ENCODE peak calls at places on chromosomes 4 and X, in ten cellular contexts. One of them, this sample, is unnamed.
A peak's percentile ranks its signal among the peaks of the same experiment; 100 is the strongest.

GRCh38 chr4:90495211-90495610 is 368.0 kb downstream of the CCSER1 start:
- DNase-seq in activated gamma-delta T cell: no peak
- DNase-seq in OCI-LY7: no peak
- DNase-seq in iris pigment epithelial cell: no peak
- DNase-seq in stimulated activated CD8-positive, alpha-beta memory T cell treated with anti-CD3 and anti-CD28 coated beads, Interleukin-12 subunit alpha, Interleukin-12 subunit beta, amount 100 ng/mL, for 4 hours: no peak
- DNase-seq in dermis microvascular lymphatic vessel endothelial cell: no peak
- DNase-seq in fibroblast of pulmonary artery: no peak
- DNase-seq in mucosa of gallbladder: no peak
- DNase-seq in psoas muscle: no peak
- DNase-seq in occipital lobe: no peak
- DNase-seq in this sample: no peak

GRCh38 chr4:39541987-39542632 is 14.9 kb upstream of the UGDH start:
- DNase-seq in iris pigment epithelial cell: peak; percentile 72
- DNase-seq in stimulated activated CD8-positive, alpha-beta memory T cell treated with anti-CD3 and anti-CD28 coated beads, Interleukin-12 subunit alpha, Interleukin-12 subunit beta, amount 100 ng/mL, for 4 hours: no peak
- DNase-seq in occipital lobe: no peak
- DNase-seq in activated gamma-delta T cell: no peak
- DNase-seq in psoas muscle: no peak
- DNase-seq in mucosa of gallbladder: no peak
- DNase-seq in fibroblast of pulmonary artery: no peak
- DNase-seq in OCI-LY7: no peak
- DNase-seq in dermis microvascular lymphatic vessel endothelial cell: no peak
- DNase-seq in this sample: no peak

GRCh38 chr4:173334891-173335754 is 965 bp upstream of the HMGB2 start:
- DNase-seq in activated gamma-delta T cell: peak; percentile 25
- DNase-seq in iris pigment epithelial cell: peak; percentile 60
- DNase-seq in fibroblast of pulmonary artery: peak; percentile 75
- DNase-seq in OCI-LY7: peak; percentile 81
- DNase-seq in psoas muscle: peak; percentile 59
- DNase-seq in dermis microvascular lymphatic vessel endothelial cell: peak; percentile 74
- DNase-seq in stimulated activated CD8-positive, alpha-beta memory T cell treated with anti-CD3 and anti-CD28 coated beads, Interleukin-12 subunit alpha, Interleukin-12 subunit beta, amount 100 ng/mL, for 4 hours: no peak
- DNase-seq in mucosa of gallbladder: peak; percentile 46
- DNase-seq in occipital lobe: peak; percentile 41
- DNase-seq in this sample: no peak

GRCh38 chr4:22174640-22175039 is 226.1 kb upstream of the KCNIP4 start:
- DNase-seq in OCI-LY7: no peak
- DNase-seq in psoas muscle: no peak
- DNase-seq in mucosa of gallbladder: no peak
- DNase-seq in fibroblast of pulmonary artery: no peak
- DNase-seq in stimulated activated CD8-positive, alpha-beta memory T cell treated with anti-CD3 and anti-CD28 coated beads, Interleukin-12 subunit alpha, Interleukin-12 subunit beta, amount 100 ng/mL, for 4 hours: no peak
- DNase-seq in activated gamma-delta T cell: no peak
- DNase-seq in dermis microvascular lymphatic vessel endothelial cell: no peak
- DNase-seq in occipital lobe: no peak
- DNase-seq in iris pigment epithelial cell: no peak
- DNase-seq in this sample: no peak

GRCh38 chr4:47791978-47792377 is 45.9 kb downstream of the CORIN start:
- DNase-seq in OCI-LY7: no peak
- DNase-seq in dermis microvascular lymphatic vessel endothelial cell: no peak
- DNase-seq in stimulated activated CD8-positive, alpha-beta memory T cell treated with anti-CD3 and anti-CD28 coated beads, Interleukin-12 subunit alpha, Interleukin-12 subunit beta, amount 100 ng/mL, for 4 hours: no peak
- DNase-seq in occipital lobe: no peak
- DNase-seq in activated gamma-delta T cell: no peak
- DNase-seq in iris pigment epithelial cell: no peak
- DNase-seq in fibroblast of pulmonary artery: no peak
- DNase-seq in mucosa of gallbladder: no peak
- DNase-seq in psoas muscle: no peak
- DNase-seq in this sample: no peak

GRCh38 chrX:46628406-46629371 is 55.1 kb downstream of the CHST7 start:
- DNase-seq in mucosa of gallbladder: peak; percentile 13
- DNase-seq in OCI-LY7: peak; percentile 5
- DNase-seq in dermis microvascular lymphatic vessel endothelial cell: peak; percentile 60
- DNase-seq in iris pigment epithelial cell: peak; percentile 46
- DNase-seq in fibroblast of pulmonary artery: peak; percentile 63
- DNase-seq in stimulated activated CD8-positive, alpha-beta memory T cell treated with anti-CD3 and anti-CD28 coated beads, Interleukin-12 subunit alpha, Interleukin-12 subunit beta, amount 100 ng/mL, for 4 hours: no peak
- DNase-seq in activated gamma-delta T cell: no peak
- DNase-seq in occipital lobe: no peak
- DNase-seq in psoas muscle: peak; percentile 87
- DNase-seq in this sample: no peak

GRCh38 chr4:106986486-106986885 is 49.6 kb downstream of the DKK2 start:
- DNase-seq in activated gamma-delta T cell: no peak
- DNase-seq in mucosa of gallbladder: no peak
- DNase-seq in stimulated activated CD8-positive, alpha-beta memory T cell treated with anti-CD3 and anti-CD28 coated beads, Interleukin-12 subunit alpha, Interleukin-12 subunit beta, amount 100 ng/mL, for 4 hours: no peak
- DNase-seq in dermis microvascular lymphatic vessel endothelial cell: no peak
- DNase-seq in psoas muscle: no peak
- DNase-seq in iris pigment epithelial cell: peak; percentile 75
- DNase-seq in OCI-LY7: no peak
- DNase-seq in occipital lobe: no peak
- DNase-seq in fibroblast of pulmonary artery: no peak
- DNase-seq in this sample: no peak

GRCh38 chr4:128061566-128062536 is 739 bp downstream of the LARP1B start:
- DNase-seq in mucosa of gallbladder: peak; percentile 46
- DNase-seq in psoas muscle: peak; percentile 76
- DNase-seq in dermis microvascular lymphatic vessel endothelial cell: peak; percentile 58
- DNase-seq in activated gamma-delta T cell: peak; percentile 54
- DNase-seq in fibroblast of pulmonary artery: peak; percentile 34
- DNase-seq in stimulated activated CD8-positive, alpha-beta memory T cell treated with anti-CD3 and anti-CD28 coated beads, Interleukin-12 subunit alpha, Interleukin-12 subunit beta, amount 100 ng/mL, for 4 hours: peak; percentile 47
- DNase-seq in iris pigment epithelial cell: peak; percentile 45
- DNase-seq in OCI-LY7: peak; percentile 79
- DNase-seq in occipital lobe: peak; percentile 59
- DNase-seq in this sample: peak; percentile 82

GRCh38 chr4:78928835-78929234 is 10.4 kb downstream of the PAQR3 start:
- DNase-seq in activated gamma-delta T cell: no peak
- DNase-seq in fibroblast of pulmonary artery: no peak
- DNase-seq in iris pigment epithelial cell: no peak
- DNase-seq in stimulated activated CD8-positive, alpha-beta memory T cell treated with anti-CD3 and anti-CD28 coated beads, Interleukin-12 subunit alpha, Interleukin-12 subunit beta, amount 100 ng/mL, for 4 hours: no peak
- DNase-seq in occipital lobe: no peak
- DNase-seq in mucosa of gallbladder: no peak
- DNase-seq in dermis microvascular lymphatic vessel endothelial cell: no peak
- DNase-seq in psoas muscle: no peak
- DNase-seq in OCI-LY7: no peak
- DNase-seq in this sample: no peak

GRCh38 chrX:8673211-8673610 is 58.7 kb downstream of the ANOS1 start:
- DNase-seq in OCI-LY7: no peak
- DNase-seq in mucosa of gallbladder: no peak
- DNase-seq in psoas muscle: no peak
- DNase-seq in dermis microvascular lymphatic vessel endothelial cell: no peak
- DNase-seq in iris pigment epithelial cell: no peak
- DNase-seq in fibroblast of pulmonary artery: peak; percentile 17
- DNase-seq in activated gamma-delta T cell: no peak
- DNase-seq in occipital lobe: no peak
- DNase-seq in stimulated activated CD8-positive, alpha-beta memory T cell treated with anti-CD3 and anti-CD28 coated beads, Interleukin-12 subunit alpha, Interleukin-12 subunit beta, amount 100 ng/mL, for 4 hours: no peak
- DNase-seq in this sample: no peak

GRCh38 chr4:44583393-44583792 is 68.0 kb downstream of the YIPF7 start:
- DNase-seq in activated gamma-delta T cell: no peak
- DNase-seq in mucosa of gallbladder: no peak
- DNase-seq in OCI-LY7: peak; percentile 2
- DNase-seq in iris pigment epithelial cell: no peak
- DNase-seq in stimulated activated CD8-positive, alpha-beta memory T cell treated with anti-CD3 and anti-CD28 coated beads, Interleukin-12 subunit alpha, Interleukin-12 subunit beta, amount 100 ng/mL, for 4 hours: no peak
- DNase-seq in fibroblast of pulmonary artery: peak; percentile 23
- DNase-seq in occipital lobe: no peak
- DNase-seq in psoas muscle: no peak
- DNase-seq in dermis microvascular lymphatic vessel endothelial cell: no peak
- DNase-seq in this sample: no peak

This sample was measured in stimulated activated effector memory CD8-positive, alpha-beta T cell treated with anti-CD3 and anti-CD28 coated beads, Interleukin-12 subunit alpha, Interleukin-12 subunit beta, amount 100 ng/mL, for 72 hours.